ENCODE peak calls at places on chromosomes 2 and 18, in five cellular contexts. One of them, this sample, is unnamed. For H3K9me3, the result is how much of the 10 kb centered on the place peaks cover.

GRCh38 chr18:12278153-12278764 is 24.1 kb downstream of the CIDEA start:
- DNase-seq in fibroblast of lung: no peak
- DNase-seq in colonic mucosa: no peak
- DNase-seq in cardiac muscle cell: no peak
- DNase-seq in endothelial cell of umbilical vein: no peak
- DNase-seq in this sample: no peak

GRCh38 chr2:107717666-107718065 is 109.0 kb upstream of the RGPD4 start:
- DNase-seq in fibroblast of lung: no peak
- DNase-seq in colonic mucosa: no peak
- DNase-seq in cardiac muscle cell: peak
- DNase-seq in endothelial cell of umbilical vein: no peak
- DNase-seq in this sample: no peak

GRCh38 chr2:208466133-208466919 is 59.7 kb downstream of the PTH2R start:
- DNase-seq in fibroblast of lung: peak
- DNase-seq in colonic mucosa: peak
- DNase-seq in cardiac muscle cell: peak
- DNase-seq in endothelial cell of umbilical vein: peak
- DNase-seq in this sample: no peak

GRCh38 chr2:29223851-29224692 is 108.9 kb downstream of the CLIP4 start:
- DNase-seq in fibroblast of lung: peak
- DNase-seq in colonic mucosa: peak
- DNase-seq in cardiac muscle cell: no peak
- DNase-seq in endothelial cell of umbilical vein: peak
- DNase-seq in this sample: no peak

GRCh38 chr2:24793752-24794477 is 690 bp downstream of the CENPO start:
- DNase-seq in fibroblast of lung: peak
- DNase-seq in colonic mucosa: peak
- DNase-seq in cardiac muscle cell: peak
- DNase-seq in endothelial cell of umbilical vein: peak
- DNase-seq in this sample: no peak

GRCh38 chr2:171478345-171478744 is 43.9 kb upstream of the CYBRD1 start:
- DNase-seq in fibroblast of lung: peak
- DNase-seq in colonic mucosa: no peak
- DNase-seq in cardiac muscle cell: no peak
- DNase-seq in endothelial cell of umbilical vein: peak
- DNase-seq in this sample: no peak

GRCh38 chr2:176200971-176201370 is 12.5 kb downstream of the HOXD1 start:
- DNase-seq in fibroblast of lung: no peak
- DNase-seq in colonic mucosa: no peak
- DNase-seq in cardiac muscle cell: no peak
- DNase-seq in endothelial cell of umbilical vein: no peak
- DNase-seq in this sample: no peak

GRCh38 chr18:37396981-37397720 is 168.4 kb downstream of the CELF4 start:
- DNase-seq in fibroblast of lung: no peak
- DNase-seq in colonic mucosa: no peak
- DNase-seq in cardiac muscle cell: no peak
- DNase-seq in endothelial cell of umbilical vein: no peak
- DNase-seq in this sample: no peak

GRCh38 chr2:18047896-18048657 is 169.6 kb downstream of the KCNS3 start:
- DNase-seq in fibroblast of lung: peak
- DNase-seq in colonic mucosa: no peak
- DNase-seq in cardiac muscle cell: no peak
- DNase-seq in endothelial cell of umbilical vein: no peak
- DNase-seq in this sample: no peak

GRCh38 chr2:47205576-47206141 is 50.6 kb upstream of the STPG4 start:
- DNase-seq in fibroblast of lung: peak
- DNase-seq in colonic mucosa: no peak
- DNase-seq in cardiac muscle cell: peak
- DNase-seq in endothelial cell of umbilical vein: peak
- DNase-seq in this sample: no peak

GRCh38 chr2:104249666-104250065 is 604.2 kb upstream of the POU3F3 start:
- DNase-seq in fibroblast of lung: no peak
- DNase-seq in colonic mucosa: no peak
- DNase-seq in cardiac muscle cell: no peak
- DNase-seq in endothelial cell of umbilical vein: no peak
- DNase-seq in this sample: no peak

GRCh38 chr2:101846973-101847372 is 144.8 kb upstream of the IL1R2 start:
- DNase-seq in fibroblast of lung: no peak
- DNase-seq in colonic mucosa: no peak
- DNase-seq in cardiac muscle cell: no peak
- DNase-seq in endothelial cell of umbilical vein: no peak
- DNase-seq in this sample: no peak

GRCh38 chr18:34710430-34711386 is 610 bp downstream of the DTNA start:
- DNase-seq in fibroblast of lung: peak
- DNase-seq in colonic mucosa: no peak
- DNase-seq in cardiac muscle cell: no peak
- DNase-seq in endothelial cell of umbilical vein: no peak
- DNase-seq in this sample: no peak

GRCh38 chr2:222076978-222077690 is 221.7 kb downstream of the PAX3 start:
- DNase-seq in fibroblast of lung: peak
- DNase-seq in colonic mucosa: no peak
- DNase-seq in cardiac muscle cell: no peak
- DNase-seq in endothelial cell of umbilical vein: no peak
- DNase-seq in this sample: no peak

GRCh38 chr18:57666818-57667497 is 45.3 kb upstream of the NARS1 start:
- DNase-seq in fibroblast of lung: peak
- DNase-seq in colonic mucosa: no peak
- DNase-seq in cardiac muscle cell: no peak
- DNase-seq in endothelial cell of umbilical vein: no peak
- DNase-seq in this sample: no peak

GRCh38 chr2:98438190-98439133 is 6.2 kb upstream of the INPP4A start:
- DNase-seq in fibroblast of lung: no peak
- DNase-seq in colonic mucosa: no peak
- DNase-seq in cardiac muscle cell: no peak
- DNase-seq in endothelial cell of umbilical vein: no peak
- DNase-seq in this sample: no peak

GRCh38 chr2:133635115-133635514 is 66.9 kb upstream of the NCKAP5 start:
- DNase-seq in fibroblast of lung: peak
- DNase-seq in colonic mucosa: no peak
- DNase-seq in cardiac muscle cell: no peak
- DNase-seq in endothelial cell of umbilical vein: no peak
- DNase-seq in this sample: no peak

GRCh38 chr2:228767196-228767595 is 503.9 kb downstream of the PID1 start:
- DNase-seq in fibroblast of lung: peak
- DNase-seq in colonic mucosa: no peak
- DNase-seq in cardiac muscle cell: no peak
- DNase-seq in endothelial cell of umbilical vein: no peak
- DNase-seq in this sample: no peak

GRCh38 chr18:46416706-46417638 is 240.0 kb downstream of the LOXHD1 start:
- DNase-seq in fibroblast of lung: no peak
- DNase-seq in colonic mucosa: no peak
- DNase-seq in cardiac muscle cell: no peak
- DNase-seq in endothelial cell of umbilical vein: no peak
- DNase-seq in this sample: no peak

DNA sequence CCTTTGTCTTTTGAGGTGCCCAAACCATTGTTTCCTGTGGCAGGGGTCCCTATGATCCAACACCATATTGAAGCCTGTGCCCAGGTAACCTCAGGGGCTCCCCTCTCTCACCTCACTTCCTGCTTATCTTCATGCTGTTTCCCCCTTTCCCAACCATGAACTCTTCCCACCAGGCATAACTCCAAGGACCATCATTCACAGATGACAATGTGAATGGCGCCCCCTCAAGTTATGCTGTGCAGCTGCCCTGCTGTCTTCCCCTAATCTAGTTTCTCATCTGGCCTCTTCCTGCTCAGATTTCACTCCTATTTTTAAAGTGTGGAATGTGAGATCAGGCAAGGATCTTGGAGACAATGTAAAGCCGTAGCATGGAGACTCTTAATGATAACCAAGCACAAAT is 1.4 kb downstream of the GMPPA start:
- DNase-seq in fibroblast of lung: peak
- DNase-seq in colonic mucosa: no peak
- DNase-seq in cardiac muscle cell: no peak
- DNase-seq in endothelial cell of umbilical vein: no peak
- DNase-seq in this sample: no peak
- TF ChIP-seq CTCF in fibroblast of lung: no peak
- TF ChIP-seq CTCF in colonic mucosa: no peak
- TF ChIP-seq CTCF in cardiac muscle cell: peak
- TF ChIP-seq CTCF in endothelial cell of umbilical vein: peak
- TF ChIP-seq CTCF in this sample: no peak

GRCh38 chr2:226183550-226183949 is 616.1 kb downstream of the IRS1 start:
- DNase-seq in fibroblast of lung: no peak
- DNase-seq in colonic mucosa: no peak
- DNase-seq in cardiac muscle cell: no peak
- DNase-seq in endothelial cell of umbilical vein: no peak
- DNase-seq in this sample: no peak

GRCh38 chr2:226181909-226182308 is 617.7 kb downstream of the IRS1 start:
- DNase-seq in fibroblast of lung: no peak
- DNase-seq in colonic mucosa: no peak
- DNase-seq in cardiac muscle cell: no peak
- DNase-seq in endothelial cell of umbilical vein: no peak
- DNase-seq in this sample: no peak

GRCh38 chr2:226183033-226183432 is 616.6 kb downstream of the IRS1 start:
- DNase-seq in fibroblast of lung: no peak
- DNase-seq in colonic mucosa: no peak
- DNase-seq in cardiac muscle cell: no peak
- DNase-seq in endothelial cell of umbilical vein: no peak
- DNase-seq in this sample: no peak

GRCh38 chr2:226179010-226179409 is 620.6 kb downstream of the IRS1 start:
- DNase-seq in fibroblast of lung: peak
- DNase-seq in colonic mucosa: no peak
- DNase-seq in cardiac muscle cell: no peak
- DNase-seq in endothelial cell of umbilical vein: no peak
- DNase-seq in this sample: no peak

GRCh38 chr2:226180485-226180884 is 619.1 kb downstream of the IRS1 start:
- DNase-seq in fibroblast of lung: no peak
- DNase-seq in colonic mucosa: no peak
- DNase-seq in cardiac muscle cell: no peak
- DNase-seq in endothelial cell of umbilical vein: no peak
- DNase-seq in this sample: no peak
- H3K9me3 ChIP-seq in fibroblast of lung: under half
- H3K9me3 ChIP-seq in colonic mucosa: under half
- H3K9me3 ChIP-seq in cardiac muscle cell: under half
- H3K9me3 ChIP-seq in endothelial cell of umbilical vein: under half
- H3K9me3 ChIP-seq in this sample: under half

DNA sequence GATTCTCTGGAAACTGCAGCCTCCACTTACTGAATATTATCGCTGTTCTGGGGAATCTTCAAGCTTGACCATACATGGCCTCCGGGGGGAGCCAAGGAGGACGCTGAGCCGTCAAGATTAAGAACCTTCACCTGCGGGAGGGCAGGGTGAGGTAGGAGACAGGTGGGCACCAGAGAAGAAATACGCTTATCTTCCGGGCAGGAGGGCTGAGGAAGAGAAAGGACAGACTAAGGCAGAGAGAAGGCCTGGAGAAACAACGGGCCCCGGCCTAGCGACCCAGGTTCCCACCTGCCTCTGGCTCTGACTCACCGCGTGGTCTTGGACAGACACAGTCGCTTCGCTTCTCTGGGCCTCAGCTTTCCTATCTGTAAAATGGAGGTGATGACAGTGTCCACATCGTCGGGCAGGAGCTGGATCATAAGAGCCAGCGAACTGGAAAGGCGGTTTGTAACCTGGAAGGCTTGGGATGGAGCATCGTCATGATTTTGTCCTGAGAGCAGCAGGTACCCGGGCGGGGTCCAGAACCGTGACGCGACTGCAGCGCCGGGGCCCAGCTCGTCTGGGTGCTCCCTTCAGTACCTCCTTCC is 659 bp downstream of the ZNF142 start:
- DNase-seq in fibroblast of lung: peak
- DNase-seq in colonic mucosa: peak
- DNase-seq in cardiac muscle cell: peak
- DNase-seq in endothelial cell of umbilical vein: peak
- DNase-seq in this sample: peak
- TF ChIP-seq CTCF in fibroblast of lung: peak
- TF ChIP-seq CTCF in colonic mucosa: peak
- TF ChIP-seq CTCF in cardiac muscle cell: peak
- TF ChIP-seq CTCF in endothelial cell of umbilical vein: peak
- TF ChIP-seq CTCF in this sample: peak

GRCh38 chr2:204984421-204984925 is 439.2 kb downstream of the PARD3B start:
- DNase-seq in fibroblast of lung: peak
- DNase-seq in colonic mucosa: no peak
- DNase-seq in cardiac muscle cell: no peak
- DNase-seq in endothelial cell of umbilical vein: no peak
- DNase-seq in this sample: no peak
- H3K9me3 ChIP-seq in fibroblast of lung: under half
- H3K9me3 ChIP-seq in colonic mucosa: under half
- H3K9me3 ChIP-seq in cardiac muscle cell: under half
- H3K9me3 ChIP-seq in endothelial cell of umbilical vein: under half
- H3K9me3 ChIP-seq in this sample: under half

GRCh38 chr18:13532406-13533075 is 193.8 kb downstream of the FAM210A start:
- DNase-seq in fibroblast of lung: no peak
- DNase-seq in colonic mucosa: peak
- DNase-seq in cardiac muscle cell: no peak
- DNase-seq in endothelial cell of umbilical vein: no peak
- DNase-seq in this sample: no peak

GRCh38 chr18:13528739-13529392 is 197.5 kb downstream of the FAM210A start:
- DNase-seq in fibroblast of lung: no peak
- DNase-seq in colonic mucosa: no peak
- DNase-seq in cardiac muscle cell: no peak
- DNase-seq in endothelial cell of umbilical vein: no peak
- DNase-seq in this sample: no peak

GRCh38 chr18:13530215-13530878 is 196.0 kb downstream of the FAM210A start:
- DNase-seq in fibroblast of lung: no peak
- DNase-seq in colonic mucosa: no peak
- DNase-seq in cardiac muscle cell: no peak
- DNase-seq in endothelial cell of umbilical vein: no peak
- DNase-seq in this sample: no peak

GRCh38 chr18:13531681-13532325 is 194.6 kb downstream of the FAM210A start:
- DNase-seq in fibroblast of lung: no peak
- DNase-seq in colonic mucosa: no peak
- DNase-seq in cardiac muscle cell: no peak
- DNase-seq in endothelial cell of umbilical vein: no peak
- DNase-seq in this sample: no peak

DNA sequence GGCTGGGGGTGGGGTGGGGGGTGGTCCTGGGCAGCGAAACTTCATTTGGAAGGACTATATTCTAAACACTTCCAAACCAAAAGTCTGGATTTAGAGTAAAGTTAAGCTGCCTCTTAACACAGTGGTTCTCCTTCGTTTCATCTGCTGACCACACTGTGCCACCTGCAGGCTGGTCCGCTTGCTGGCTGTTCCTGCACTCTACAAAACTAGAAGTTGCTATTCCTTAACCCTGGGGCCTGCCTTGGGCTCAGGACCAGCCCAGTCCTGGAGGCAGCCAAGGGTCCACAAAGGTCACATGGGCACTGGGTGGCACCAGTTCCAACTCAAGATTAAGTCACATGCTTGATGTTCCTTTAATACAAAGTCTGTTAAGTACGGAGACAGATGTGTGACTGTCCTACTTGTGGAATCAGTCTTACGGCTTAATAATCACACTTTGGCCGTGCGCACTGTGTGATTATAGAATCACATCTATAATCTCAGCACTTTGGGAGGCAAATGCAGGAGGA is 195.4 kb downstream of the FAM210A start:
- DNase-seq in fibroblast of lung: peak
- DNase-seq in colonic mucosa: peak
- DNase-seq in cardiac muscle cell: peak
- DNase-seq in endothelial cell of umbilical vein: peak
- DNase-seq in this sample: peak
- TF ChIP-seq CTCF in fibroblast of lung: peak
- TF ChIP-seq CTCF in colonic mucosa: no peak
- TF ChIP-seq CTCF in cardiac muscle cell: peak
- TF ChIP-seq CTCF in endothelial cell of umbilical vein: peak
- TF ChIP-seq CTCF in this sample: peak

This sample was measured in Peyer's patch.